ENCODE peak calls at places on chromosomes 2 and 18, in five cellular contexts. O, V, E, D and P are unnamed samples.

GRCh38 chr2:70006447-70006784 is 45.0 kb upstream of the ASPRV1 start:
- DNase-seq in V (no peak), E (no peak), O (no peak), D (no peak), P (no peak)

GRCh38 chr18:11308499-11308898 is 159.1 kb upstream of the PIEZO2 start:
- DNase-seq in O (no peak), D (no peak), V (peak; percentile 39), E (peak; percentile 16), P (no peak)

GRCh38 chr2:178268435-178268834 is 74.1 kb downstream of the OSBPL6 start:
- DNase-seq in O (no peak), D (no peak), V (no peak), E (peak; percentile 45), P (no peak)

GRCh38 chr18:78156466-78156865 is 823.2 kb upstream of the SALL3 start:
- DNase-seq in V (no peak), D (no peak), O (no peak), E (no peak), P (no peak)

GRCh38 chr2:55948176-55948921 is 24.8 kb upstream of the EFEMP1 start:
- DNase-seq in D (no peak), V (peak; percentile 36), O (no peak), E (peak; percentile 63), P (no peak)

GRCh38 chr2:212956665-212957064 is 194.7 kb downstream of the IKZF2 start:
- DNase-seq in V (no peak), D (no peak), E (peak; percentile 15), O (no peak), P (no peak)

GRCh38 chr2:60898567-60898966 is 17.2 kb downstream of the REL start:
- DNase-seq in V (no peak), O (no peak), E (no peak), D (no peak), P (no peak)

GRCh38 chr2:55581435-55581834 is 36.0 kb downstream of the PPP4R3B start:
- DNase-seq in D (no peak), V (no peak), O (no peak), E (no peak), P (no peak)

GRCh38 chr2:231687133-231687852 is 21.0 kb upstream of the PTMA start:
- DNase-seq in D (peak; percentile 57), E (peak; percentile 42), O (no peak), V (peak; percentile 64), P (peak; percentile 91)

GRCh38 chr18:70235478-70235877 is 30.0 kb upstream of the RTTN start:
- DNase-seq in D (no peak), V (no peak), E (no peak), O (no peak), P (no peak)

GRCh38 chr2:32926708-32927084 is 20.1 kb upstream of the LTBP1 start:
- DNase-seq in E (peak; percentile 82), O (no peak), V (peak; percentile 92), D (no peak), P (no peak)

GRCh38 chr2:20104900-20105545 is 53.6 kb upstream of the LAPTM4A start:
- DNase-seq in D (no peak), E (no peak), O (no peak), V (no peak), P (no peak)

GRCh38 chr2:239596298-239596697 is 195.5 kb upstream of the HDAC4 start:
- DNase-seq in V (no peak), E (no peak), D (no peak), O (no peak), P (no peak)

GRCh38 chr2:130813722-130814121 is 23.0 kb upstream of the ARHGEF4 start:
- DNase-seq in E (no peak), O (no peak), V (no peak), D (no peak), P (no peak)

GRCh38 chr2:206856474-206856873 is 82.8 kb upstream of the CPO start:
- DNase-seq in V (peak; percentile 15), E (peak; percentile 17), O (no peak), D (no peak), P (no peak)

GRCh38 chr18:59695551-59695950 is 1.7 kb downstream of the CCBE1 start:
- DNase-seq in E (no peak), D (no peak), V (no peak), O (no peak), P (no peak)

GRCh38 chr2:237874585-237875161 is 15.2 kb downstream of the RAMP1 start:
- DNase-seq in V (peak; percentile 57), E (peak; percentile 68), D (no peak), O (no peak), P (no peak)

GRCh38 chr18:33440384-33441043 is at the start of gene CCDC178:
- DNase-seq in E (peak; percentile 36), D (no peak), V (peak; percentile 38), O (peak; percentile 22), P (peak; percentile 74)

GRCh38 chr18:3603460-3604259 is 153.7 kb downstream of the TGIF1 start:
- DNase-seq in E (peak; percentile 99), V (peak; percentile 96), D (peak; percentile 48), O (no peak), P (peak; percentile 71)

GRCh38 chr2:236352761-236353593 is 88.8 kb upstream of the ASB18 start:
- DNase-seq in V (peak; percentile 47), O (no peak), E (peak; percentile 49), D (peak; percentile 37), P (no peak)

GRCh38 chr2:36526216-36526615 is 71.8 kb downstream of the FEZ2 start:
- DNase-seq in V (peak; percentile 16), E (no peak), O (no peak), D (no peak), P (no peak)

DNA sequence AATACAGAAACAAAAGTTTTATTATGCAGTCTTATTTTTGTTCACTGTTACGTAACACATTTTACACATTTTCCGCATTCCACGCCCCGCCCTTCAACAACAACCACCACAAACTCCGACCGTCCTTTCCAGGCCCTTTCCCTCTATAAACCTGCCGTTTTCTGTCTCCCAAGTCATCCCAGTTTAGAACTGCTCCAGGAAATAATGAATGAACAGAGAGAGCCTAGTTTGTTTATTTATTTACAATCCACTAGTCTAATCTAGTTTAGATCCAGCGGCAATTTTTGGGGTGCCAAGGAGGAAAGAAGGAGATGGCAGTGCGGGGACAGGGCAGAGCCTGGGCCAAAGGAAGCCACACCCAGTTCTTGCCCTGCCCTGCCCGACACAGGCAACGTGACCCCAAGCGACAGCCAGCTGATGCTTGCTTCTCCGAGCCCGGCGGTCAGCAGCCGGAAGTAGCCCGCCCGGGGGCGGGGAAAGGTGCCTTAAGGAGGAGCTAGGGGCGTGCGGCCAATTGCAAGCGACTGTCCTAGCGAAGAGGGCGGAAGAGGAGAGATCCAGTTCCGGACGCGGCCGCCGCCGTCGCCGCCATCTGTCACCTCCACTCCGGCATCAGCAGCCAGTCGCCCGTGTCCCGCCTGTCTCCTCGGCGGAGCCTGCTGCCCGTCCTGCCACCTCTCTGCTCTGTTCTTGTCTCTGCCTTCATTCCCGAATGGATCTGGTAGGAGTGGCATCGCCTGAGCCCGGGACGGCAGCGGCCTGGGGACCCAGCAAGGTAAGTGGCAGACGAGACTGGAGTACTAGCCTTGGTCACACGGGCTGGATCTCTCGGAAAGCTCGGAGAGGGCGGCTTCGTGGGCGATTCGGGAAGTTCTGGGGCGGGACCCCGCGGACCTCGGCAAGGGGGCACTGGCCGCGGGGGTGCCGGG is at the start of gene RIOK3:
- DNase-seq in O (peak; percentile 98), E (peak; percentile 92), V (peak; percentile 95), D (peak; percentile 85), P (peak; percentile 99)
- TF ChIP-seq CTCF in O (no peak), E (no peak), V (no peak), D (no peak), P (peak; percentile 2)

GRCh38 chr2:74813201-74813600 is 20.7 kb upstream of the HK2 start:
- DNase-seq in O (no peak), D (no peak), V (no peak), E (no peak), P (no peak)
- H3K36me3 ChIP-seq in O (no peaks in the 10 kb centered on the region), D (no peaks in the 10 kb centered on the region), V (no peaks in the 10 kb centered on the region), E (no peaks in the 10 kb centered on the region), P (no peaks in the 10 kb centered on the region)

GRCh38 chr18:58300867-58301266 is 256.8 kb downstream of the NEDD4L start:
- DNase-seq in E (no peak), O (no peak), V (no peak), D (no peak), P (no peak)

GRCh38 chr18:58298251-58299134 is 254.5 kb downstream of the NEDD4L start:
- DNase-seq in D (no peak), O (no peak), E (no peak), V (no peak), P (no peak)

GRCh38 chr18:58299135-58299473 is 255.1 kb downstream of the NEDD4L start:
- DNase-seq in E (no peak), O (no peak), V (no peak), D (no peak), P (no peak)

GRCh38 chr18:58297198-58297597 is 253.2 kb downstream of the NEDD4L start:
- DNase-seq in D (no peak), E (peak; percentile 35), O (no peak), V (peak; percentile 34), P (no peak)

GRCh38 chr18:58299936-58300335 is 255.9 kb downstream of the NEDD4L start:
- DNase-seq in D (no peak), V (no peak), E (no peak), O (no peak), P (no peak)
- TF ChIP-seq CTCF in D (no peak), V (no peak), E (no peak), O (no peak), P (no peak)

GRCh38 chr2:86118130-86118529 is 12.1 kb downstream of the PTCD3 start:
- DNase-seq in D (no peak), O (no peak), V (no peak), E (no peak), P (no peak)
- H3K36me3 ChIP-seq in D (peaks cover 97% of the 10 kb centered on the region), O (peaks cover 98% of the 10 kb centered on the region), V (peaks cover 79% of the 10 kb centered on the region), E (peaks cover 17% of the 10 kb centered on the region), P (peaks cover 95% of the 10 kb centered on the region)